ENCODE peak calls at places on chromosomes 1 and 21, in five cellular contexts. F, D, N, B and Q are unnamed samples.

GRCh38 chr21:44858291-44858690 is 15.2 kb downstream of the PTTG1IP start:
- DNase-seq in N (peak; percentile 21), F (no peak), D (no peak), B (no peak), Q (no peak)

GRCh38 chr1:1361982-1362423 is 3.6 kb upstream of the MXRA8 start:
- DNase-seq in N (no peak), F (no peak), B (peak; percentile 52), D (no peak), Q (no peak)

GRCh38 chr1:201506573-201507567 is at the start of gene CSRP1:
- DNase-seq in F (no peak), N (peak; percentile 87), D (peak; percentile 92), B (no peak), Q (no peak)

GRCh38 chr21:16773206-16773605 is 739.6 kb upstream of the CXADR start:
- DNase-seq in F (no peak), D (no peak), B (no peak), N (no peak), Q (no peak)

GRCh38 chr1:19363526-19364152 is 51.5 kb downstream of the SLC66A1 start:
- DNase-seq in B (no peak), D (no peak), F (no peak), N (no peak), Q (no peak)

GRCh38 chr1:227797144-227797543 is 18.3 kb upstream of the PRSS38 start:
- DNase-seq in B (no peak), F (no peak), N (no peak), D (no peak), Q (no peak)

GRCh38 chr1:68904472-68904871 is 407.6 kb upstream of the DEPDC1 start:
- DNase-seq in N (peak; percentile 13), B (no peak), F (no peak), D (no peak), Q (no peak)

GRCh38 chr1:157831968-157832626 is 9.5 kb downstream of the CD5L start:
- DNase-seq in D (no peak), N (peak; percentile 31), F (no peak), B (no peak), Q (no peak)

GRCh38 chr1:4129693-4130092 is 229.6 kb upstream of the C1orf174 start:
- DNase-seq in N (no peak), F (no peak), B (no peak), D (no peak), Q (no peak)

GRCh38 chr1:170218261-170218660 is 72.5 kb downstream of the NTMT2 start:
- DNase-seq in B (no peak), N (no peak), F (no peak), D (no peak), Q (no peak)

GRCh38 chr1:110210604-110211502 is 739 bp downstream of the KCNC4 start:
- DNase-seq in B (peak; percentile 75), N (peak; percentile 45), F (no peak), D (peak; percentile 62), Q (no peak)

GRCh38 chr1:93977546-93977945 is 68.3 kb upstream of the GCLM start:
- DNase-seq in N (peak; percentile 86), F (no peak), B (no peak), D (no peak), Q (no peak)

GRCh38 chr1:56517404-56518130 is 61.8 kb downstream of the PLPP3 start:
- DNase-seq in B (no peak), N (no peak), F (no peak), D (no peak), Q (no peak)

GRCh38 chr1:52825868-52826267 is 16.7 kb upstream of the ZYG11A start:
- DNase-seq in F (no peak), N (peak; percentile 30), B (no peak), D (peak; percentile 14), Q (no peak)
- TF ChIP-seq CTCF in F (no peak), N (peak; percentile 29), B (no peak), D (no peak), Q (peak; percentile 44)

GRCh38 chr1:14804626-14805025 is 206.1 kb downstream of the KAZN start:
- DNase-seq in D (no peak), F (no peak), N (no peak), B (no peak), Q (no peak)
- TF ChIP-seq CTCF in D (peak; percentile 34), F (no peak), N (peak; percentile 40), B (no peak), Q (no peak)

GRCh38 chr1:55232448-55233148 is 17.4 kb upstream of the USP24 start:
- DNase-seq in B (no peak), N (no peak), D (no peak), F (no peak), Q (no peak)

GRCh38 chr1:55231745-55232144 is 16.6 kb upstream of the USP24 start:
- DNase-seq in F (no peak), N (no peak), D (no peak), B (no peak), Q (no peak)

GRCh38 chr1:55234016-55234415 is 18.9 kb upstream of the USP24 start:
- DNase-seq in B (no peak), F (no peak), N (no peak), D (no peak), Q (no peak)

GRCh38 chr1:55233149-55233777 is 18.1 kb upstream of the USP24 start:
- DNase-seq in F (no peak), N (peak; percentile 11), D (no peak), B (no peak), Q (no peak)

GRCh38 chr1:55230654-55231053 is 15.5 kb upstream of the USP24 start:
- DNase-seq in D (no peak), B (no peak), F (no peak), N (peak; percentile 32), Q (no peak)
- TF ChIP-seq CTCF in D (no peak), B (no peak), F (no peak), N (no peak), Q (no peak)

DNA sequence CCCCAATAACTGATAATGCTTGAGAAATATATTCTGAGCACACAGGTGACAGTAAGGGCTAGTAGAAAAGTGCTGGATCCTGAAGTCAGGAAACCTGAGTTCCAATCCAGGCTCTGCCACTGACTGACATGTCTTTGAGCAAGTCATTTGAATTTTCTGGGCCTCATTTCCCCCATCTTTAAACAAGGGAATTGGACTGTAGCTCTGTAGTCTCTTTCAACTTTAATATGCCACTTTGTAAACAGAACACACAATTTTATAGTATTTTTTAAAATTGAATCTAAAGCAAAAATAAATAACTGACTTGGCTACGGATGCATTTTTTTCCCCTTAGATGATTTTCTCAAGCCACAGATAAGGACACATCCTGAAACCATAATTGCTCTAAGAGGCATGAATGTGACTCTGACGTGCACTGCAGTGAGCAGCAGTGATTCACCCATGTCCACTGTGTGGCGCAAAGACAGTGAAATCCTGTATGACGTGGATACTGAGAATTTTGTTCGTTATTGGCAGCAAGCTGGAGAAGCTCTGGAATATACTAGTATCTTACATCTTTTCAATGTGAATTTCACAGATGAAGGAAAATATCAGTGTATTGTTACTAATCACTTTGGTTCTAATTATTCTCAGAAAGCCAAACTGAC is 37.0 kb downstream of the LRIG2 start:
- DNase-seq in D (no peak), F (no peak), N (peak; percentile 60), B (no peak), Q (no peak)
- TF ChIP-seq CTCF in D (no peak), F (no peak), N (peak; percentile 9), B (no peak), Q (peak; percentile 15)

GRCh38 chr1:226687476-226687875 is 51.6 kb downstream of the ITPKB start:
- DNase-seq in N (no peak), B (no peak), D (no peak), F (no peak), Q (no peak)
- TF ChIP-seq CTCF in N (peak; percentile 4), B (no peak), D (peak; percentile 30), F (no peak), Q (no peak)